ENCODE peak calls at places on chromosome 18, in eight cellular contexts. B is left ventricle myocardium inferior; K is HAP-1; O is Caco-2; C is colonic mucosa; L is upper lobe of left lung; M is CD8-positive, alpha-beta T cell; H is GM12878. W is an unnamed sample.

GRCh38 chr18:76363451-76364120 is 131.5 kb downstream of the ZNF516 start:
- DNase-seq in B (no peak), K (no peak), O (no peak), C (no peak), L (no peak), M (no peak), H (no peak), W (no peak)

GRCh38 chr18:48613589-48613988 is 74.8 kb downstream of the CTIF start:
- DNase-seq in B (peak; percentile 57), K (no peak), O (no peak), C (peak; percentile 25), L (peak; percentile 44), M (no peak), H (no peak), W (no peak)

GRCh38 chr18:43692291-43692690 is 415.0 kb upstream of the SYT4 start:
- DNase-seq in B (no peak), K (no peak), O (no peak), C (no peak), L (no peak), M (no peak), H (no peak), W (peak; percentile 5)

GRCh38 chr18:2906522-2907458 is 60.0 kb downstream of the EMILIN2 start:
- DNase-seq in B (no peak), K (no peak), O (no peak), C (peak; percentile 68), L (peak; percentile 92), M (peak; percentile 71), H (no peak), W (no peak)

GRCh38 chr18:21468514-21469164 is 131.9 kb downstream of the ESCO1 start:
- DNase-seq in B (no peak), K (no peak), O (no peak), C (no peak), L (no peak), M (no peak), H (no peak), W (no peak)

GRCh38 chr18:80172056-80172455 is 63.0 kb downstream of the ADNP2 start:
- DNase-seq in B (no peak), K (no peak), O (no peak), C (no peak), L (no peak), M (no peak), H (no peak), W (no peak)

GRCh38 chr18:75293591-75293990 is 83.0 kb downstream of the TSHZ1 start:
- DNase-seq in B (no peak), K (no peak), O (no peak), C (no peak), L (no peak), M (peak; percentile 19), H (no peak), W (peak; percentile 75)

GRCh38 chr18:3792711-3793110 is 342.7 kb downstream of the TGIF1 start:
- DNase-seq in B (no peak), K (no peak), O (no peak), C (no peak), L (peak; percentile 30), M (no peak), H (no peak), W (no peak)

GRCh38 chr18:9649164-9649540 is 34.8 kb upstream of the PPP4R1 start:
- DNase-seq in B (no peak), K (no peak), O (no peak), C (no peak), L (no peak), M (no peak), H (no peak), W (no peak)

GRCh38 chr18:65725421-65726050 is 25.3 kb upstream of the CDH7 start:
- DNase-seq in B (no peak), K (peak; percentile 90), O (peak; percentile 48), C (peak; percentile 44), L (no peak), M (no peak), H (no peak), W (peak; percentile 29)

GRCh38 chr18:70422061-70422965 is 133.5 kb downstream of the SOCS6 start:
- DNase-seq in B (peak; percentile 64), K (no peak), O (no peak), C (peak; percentile 75), L (no peak), M (no peak), H (no peak), W (peak; percentile 92)

GRCh38 chr18:70420151-70420898 is 131.5 kb downstream of the SOCS6 start:
- DNase-seq in B (no peak), K (no peak), O (no peak), C (no peak), L (no peak), M (no peak), H (no peak), W (peak; percentile 63)

GRCh38 chr18:70423120-70423519 is 134.3 kb downstream of the SOCS6 start:
- DNase-seq in B (no peak), K (no peak), O (no peak), C (peak; percentile 47), L (no peak), M (no peak), H (no peak), W (no peak)

GRCh38 chr18:70419526-70419925 is 130.7 kb downstream of the SOCS6 start:
- DNase-seq in B (no peak), K (no peak), O (no peak), C (no peak), L (no peak), M (no peak), H (no peak), W (peak; percentile 35)

GRCh38 chr18:70421471-70421870 is 132.6 kb downstream of the SOCS6 start:
- DNase-seq in B (no peak), K (no peak), O (no peak), C (no peak), L (no peak), M (no peak), H (no peak), W (peak; percentile 80)
- H3K4me3 ChIP-seq in B (no peak overlapping the region), K (no peak overlapping the region), O (no peak overlapping the region), C (no peak overlapping the region), L (no peak overlapping the region), M (no peak overlapping the region), H (no peak overlapping the region), W (no peak overlapping the region)

GRCh38 chr18:13004316-13004879 is 13.2 kb downstream of the CEP192 start:
- DNase-seq in B (no peak), K (no peak), O (no peak), C (no peak), L (no peak), M (no peak), H (no peak), W (no peak)

GRCh38 chr18:13006731-13007550 is 15.8 kb downstream of the CEP192 start:
- DNase-seq in B (no peak), K (no peak), O (no peak), C (no peak), L (no peak), M (no peak), H (no peak), W (no peak)

GRCh38 chr18:13003466-13003896 is 12.3 kb downstream of the CEP192 start:
- DNase-seq in B (no peak), K (peak; percentile 75), O (peak; percentile 69), C (peak; percentile 24), L (no peak), M (no peak), H (no peak), W (peak; percentile 78)

DNA sequence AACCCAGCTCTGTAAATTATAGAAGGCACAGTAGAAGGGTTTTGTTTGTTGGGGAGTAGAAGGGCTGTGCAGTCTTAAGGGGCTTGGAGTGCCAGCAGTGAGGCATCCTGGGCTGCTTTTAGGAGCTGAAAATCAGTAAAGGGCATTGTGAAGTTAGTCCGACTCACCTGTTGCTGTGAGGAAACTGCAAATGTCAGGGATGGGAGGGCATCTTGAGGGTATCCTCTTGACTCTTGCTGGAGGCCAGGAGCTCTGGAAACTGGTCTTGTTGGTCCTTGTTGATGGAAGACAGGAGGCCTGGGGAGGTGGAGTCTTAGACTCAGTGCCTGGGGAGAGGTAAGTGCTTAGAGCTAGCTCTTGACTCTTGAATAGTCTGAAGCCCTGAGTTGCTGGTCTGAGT is 14.1 kb downstream of the CEP192 start:
- DNase-seq in B (no peak), K (no peak), O (no peak), C (no peak), L (no peak), M (no peak), H (no peak), W (no peak)
- H3K36me3 ChIP-seq in B (peaks cover 42% of the 10 kb centered on the region), K (peaks cover 44% of the 10 kb centered on the region), O (peaks cover 4% of the 10 kb centered on the region), C (peaks cover 7% of the 10 kb centered on the region), L (no peaks in the 10 kb centered on the region), M (peaks cover 9% of the 10 kb centered on the region), H (peaks cover 29% of the 10 kb centered on the region), W (peaks cover 8% of the 10 kb centered on the region)

GRCh38 chr18:57435851-57436192 is 648 bp downstream of the ONECUT2 start:
- DNase-seq in B (no peak), K (no peak), O (no peak), C (no peak), L (no peak), M (no peak), H (no peak), W (no peak)

GRCh38 chr18:57437433-57437781 is 2.2 kb downstream of the ONECUT2 start:
- DNase-seq in B (no peak), K (peak; percentile 54), O (no peak), C (no peak), L (peak; percentile 33), M (no peak), H (no peak), W (no peak)

GRCh38 chr18:57434536-57435494 is at the start of gene ONECUT2:
- DNase-seq in B (peak; percentile 91), K (peak; percentile 95), O (peak; percentile 88), C (peak; percentile 94), L (peak; percentile 97), M (no peak), H (no peak), W (peak; percentile 73)

GRCh38 chr18:57436965-57437333 is 1.8 kb downstream of the ONECUT2 start:
- DNase-seq in B (no peak), K (no peak), O (no peak), C (no peak), L (no peak), M (no peak), H (no peak), W (no peak)

DNA sequence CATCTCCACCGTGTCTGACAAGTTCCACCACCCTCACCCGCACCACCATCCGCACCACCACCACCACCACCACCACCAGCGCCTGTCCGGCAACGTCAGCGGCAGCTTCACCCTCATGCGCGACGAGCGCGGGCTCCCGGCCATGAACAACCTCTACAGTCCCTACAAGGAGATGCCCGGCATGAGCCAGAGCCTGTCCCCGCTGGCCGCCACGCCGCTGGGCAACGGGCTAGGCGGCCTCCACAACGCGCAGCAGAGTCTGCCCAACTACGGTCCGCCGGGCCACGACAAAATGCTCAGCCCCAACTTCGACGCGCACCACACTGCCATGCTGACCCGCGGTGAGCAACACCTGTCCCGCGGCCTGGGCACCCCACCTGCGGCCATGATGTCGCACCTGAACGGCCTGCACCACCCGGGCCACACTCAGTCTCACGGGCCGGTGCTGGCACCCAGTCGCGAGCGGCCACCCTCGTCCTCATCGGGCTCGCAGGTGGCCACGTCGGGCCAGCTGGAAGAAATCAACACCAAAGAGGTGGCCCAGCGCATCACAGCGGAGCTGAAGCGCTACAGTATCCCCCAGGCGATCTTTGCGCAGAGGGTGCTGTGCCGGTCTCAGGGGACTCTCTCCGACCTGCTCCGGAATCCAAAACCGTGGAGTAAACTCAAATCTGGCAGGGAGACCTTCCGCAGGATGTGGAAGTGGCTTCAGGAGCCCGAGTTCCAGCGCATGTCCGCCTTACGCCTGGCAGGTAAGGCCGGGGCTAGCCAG is 1.2 kb downstream of the ONECUT2 start:
- DNase-seq in B (no peak), K (no peak), O (no peak), C (no peak), L (peak; percentile 81), M (no peak), H (no peak), W (no peak)
- H3K4me3 ChIP-seq in B (peak overlapping the region; percentile 39), K (peak overlapping the region; percentile 63), O (peak overlapping the region; percentile 60), C (no peak overlapping the region), L (peak overlapping the region; percentile 48), M (no peak overlapping the region), H (no peak overlapping the region), W (no peak overlapping the region)

GRCh38 chr18:220708-221107 is 47.1 kb downstream of the THOC1 start:
- DNase-seq in B (no peak), K (no peak), O (no peak), C (no peak), L (no peak), M (no peak), H (no peak), W (no peak)
- H3K36me3 ChIP-seq in B (peaks cover 79% of the 10 kb centered on the region), K (peaks cover 66% of the 10 kb centered on the region), O (peaks cover 5% of the 10 kb centered on the region), C (no peaks in the 10 kb centered on the region), L (peaks cover 3% of the 10 kb centered on the region), M (peaks cover 35% of the 10 kb centered on the region), H (peaks cover 19% of the 10 kb centered on the region), W (peaks cover 6% of the 10 kb centered on the region)